ENCODE peak calls at places on chromosomes 4 and X, in seven cellular contexts. J, M, B, U, V, K and G are unnamed samples.

GRCh38 chr4:55175779-55176231 is 50.4 kb upstream of the KDR start:
- DNase-seq in J (peak), M (no peak), B (peak), U (peak), V (no peak), K (peak), G (peak)

GRCh38 chrX:332916-333610 is 14.5 kb upstream of the GTPBP6 start:
- DNase-seq in J (no peak), M (no peak), B (no peak), U (no peak), V (no peak), K (no peak), G (no peak)

GRCh38 chr4:19739101-19739651 is 512.5 kb upstream of the SLIT2 start:
- DNase-seq in J (peak), M (no peak), B (peak), U (peak), V (peak), K (peak), G (peak)

GRCh38 chr4:118765399-118765798 is 70.5 kb downstream of the SEC24D start:
- DNase-seq in J (peak), M (no peak), B (peak), U (peak), V (peak), K (peak), G (peak)

GRCh38 chr4:44845309-44845708 is 119.0 kb upstream of the GNPDA2 start:
- DNase-seq in J (no peak), M (no peak), B (no peak), U (no peak), V (no peak), K (no peak), G (no peak)

GRCh38 chr4:13413719-13414437 is 70.3 kb downstream of the RAB28 start:
- DNase-seq in J (no peak), M (no peak), B (peak), U (no peak), V (no peak), K (no peak), G (peak)

GRCh38 chr4:112516401-112517066 is 554 bp upstream of the NEUROG2 start:
- DNase-seq in J (no peak), M (no peak), B (no peak), U (no peak), V (no peak), K (no peak), G (no peak)

GRCh38 chr4:83320548-83320947 is 14.1 kb downstream of the HPSE start:
- DNase-seq in J (no peak), M (peak), B (peak), U (peak), V (no peak), K (no peak), G (peak)

GRCh38 chr4:86092684-86093083 is 267.2 kb downstream of the MAPK10 start:
- DNase-seq in J (peak), M (no peak), B (peak), U (peak), V (peak), K (no peak), G (peak)

GRCh38 chr4:175758595-175758994 is 53.5 kb downstream of the GPM6A start:
- DNase-seq in J (no peak), M (no peak), B (no peak), U (peak), V (no peak), K (no peak), G (no peak)

GRCh38 chrX:45849261-45849660 is 648.6 kb upstream of the DIPK2B start:
- DNase-seq in J (peak), M (no peak), B (peak), U (peak), V (peak), K (peak), G (peak)

GRCh38 chr4:158094413-158095110 is 78.3 kb downstream of the GASK1B start:
- DNase-seq in J (peak), M (no peak), B (peak), U (peak), V (no peak), K (peak), G (peak)

GRCh38 chr4:1216869-1217294 is 32.0 kb downstream of the CTBP1 start:
- DNase-seq in J (no peak), M (no peak), B (no peak), U (no peak), V (no peak), K (no peak), G (no peak)

GRCh38 chr4:125115941-125116340 is 198.8 kb upstream of the FAT4 start:
- DNase-seq in J (peak), M (no peak), B (no peak), U (peak), V (no peak), K (no peak), G (peak)

GRCh38 chrX:136417806-136418205 is 69.9 kb upstream of the BRS3 start:
- DNase-seq in J (no peak), M (no peak), B (no peak), U (no peak), V (no peak), K (no peak), G (no peak)

GRCh38 chrX:153934473-153935325 is at the start of gene NAA10:
- DNase-seq in J (peak), M (peak), B (peak), U (peak), V (no peak), K (no peak), G (peak)

GRCh38 chr4:81314196-81314896 is 99.3 kb upstream of the PRKG2 start:
- DNase-seq in J (peak), M (no peak), B (peak), U (peak), V (peak), K (no peak), G (peak)

GRCh38 chr4:86359944-86360478 is at the start of gene MAPK10:
- DNase-seq in J (peak), M (peak), B (peak), U (peak), V (no peak), K (no peak), G (peak)

GRCh38 chr4:95428216-95429085 is 120.3 kb downstream of the UNC5C start:
- DNase-seq in J (peak), M (no peak), B (no peak), U (no peak), V (no peak), K (no peak), G (no peak)

GRCh38 chr4:2416564-2417195 is 1.8 kb downstream of the ZFYVE28 start:
- DNase-seq in J (no peak), M (no peak), B (no peak), U (no peak), V (no peak), K (no peak), G (peak)

GRCh38 chr4:81747242-81747930 is 275.7 kb upstream of the RASGEF1B start:
- DNase-seq in J (no peak), M (no peak), B (peak), U (no peak), V (no peak), K (no peak), G (no peak)

GRCh38 chr4:2330119-2331042 is 68.5 kb upstream of the MXD4 start:
- DNase-seq in J (peak), M (peak), B (peak), U (peak), V (peak), K (peak), G (peak)

GRCh38 chr4:145782756-145783155 is 102.8 kb downstream of the C4orf51 start:
- DNase-seq in J (no peak), M (no peak), B (no peak), U (no peak), V (no peak), K (no peak), G (peak)

GRCh38 chr4:65046496-65047101 is 623.7 kb downstream of the EPHA5 start:
- DNase-seq in J (no peak), M (no peak), B (no peak), U (no peak), V (no peak), K (no peak), G (peak)

GRCh38 chrX:140355922-140356321 is 148.9 kb downstream of the SOX3 start:
- DNase-seq in J (no peak), M (no peak), B (no peak), U (no peak), V (no peak), K (no peak), G (no peak)

GRCh38 chrX:154011376-154012335 is 8.0 kb downstream of the IRAK1 start:
- DNase-seq in J (no peak), M (no peak), B (no peak), U (no peak), V (no peak), K (no peak), G (no peak)

GRCh38 chrX:109936114-109936513 is 66.8 kb upstream of the TMEM164 start:
- DNase-seq in J (peak), M (no peak), B (peak), U (peak), V (peak), K (no peak), G (peak)

GRCh38 chrX:57929373-57929772 is 19.1 kb upstream of the ZXDA start:
- DNase-seq in J (peak), M (no peak), B (peak), U (peak), V (no peak), K (peak), G (peak)

GRCh38 chr4:125316391-125316780 is 1.6 kb downstream of the FAT4 start:
- DNase-seq in J (no peak), M (peak), B (peak), U (peak), V (no peak), K (no peak), G (no peak)

GRCh38 chr4:176818531-176818930 is 25.8 kb upstream of the VEGFC start:
- DNase-seq in J (peak), M (no peak), B (no peak), U (no peak), V (no peak), K (no peak), G (peak)

GRCh38 chr4:7526491-7526890 is 91.8 kb upstream of the PSAPL1 start:
- DNase-seq in J (no peak), M (no peak), B (no peak), U (no peak), V (no peak), K (no peak), G (no peak)

GRCh38 chr4:10129196-10130185 is 12.9 kb upstream of the WDR1 start:
- DNase-seq in J (no peak), M (no peak), B (no peak), U (no peak), V (no peak), K (no peak), G (no peak)

DNA sequence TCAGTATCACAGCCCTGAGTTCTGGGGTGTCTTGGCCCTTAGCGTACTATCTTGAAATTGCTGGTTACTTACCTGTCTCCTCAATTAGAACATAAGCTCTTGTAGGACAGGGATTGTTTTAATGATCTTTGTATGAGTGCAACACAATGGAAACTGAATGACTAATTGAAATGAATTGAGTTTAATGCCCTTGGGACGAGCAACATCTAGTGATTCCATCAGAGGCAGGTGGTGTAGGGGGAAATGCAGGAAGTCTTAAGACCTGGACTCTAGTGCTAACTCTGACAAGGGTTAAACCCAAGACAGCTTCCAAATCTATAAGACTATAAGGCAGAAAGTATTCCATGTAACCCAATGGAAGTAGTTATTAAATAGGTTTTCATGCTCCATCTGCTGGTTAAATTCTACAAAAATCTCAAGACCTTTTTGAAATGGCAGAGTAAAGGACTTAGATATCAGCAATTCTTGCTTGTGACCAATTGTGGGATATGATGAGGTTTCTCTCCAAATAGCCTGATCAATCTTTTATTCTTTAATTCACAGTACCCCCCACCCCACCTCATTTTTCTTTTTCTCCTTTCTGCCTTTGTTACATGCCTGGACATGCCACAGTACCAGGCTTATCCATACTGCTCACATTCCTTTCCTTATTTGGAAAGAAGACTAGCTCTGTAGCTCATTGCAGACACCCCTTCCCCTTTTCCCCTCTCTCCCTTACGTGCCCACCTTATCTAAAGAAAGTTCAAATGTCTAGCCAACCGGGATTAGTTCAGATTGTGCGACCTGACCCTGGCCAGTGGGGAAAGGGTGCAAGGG is 340.8 kb downstream of the PAPSS1 start:
- DNase-seq in J (peak), M (no peak), B (peak), U (peak), V (peak), K (no peak), G (peak)
- TF ChIP-seq CTCF in J (no peak), M (no peak), B (no peak), U (peak), V (peak), K (no peak), G (peak)

DNA sequence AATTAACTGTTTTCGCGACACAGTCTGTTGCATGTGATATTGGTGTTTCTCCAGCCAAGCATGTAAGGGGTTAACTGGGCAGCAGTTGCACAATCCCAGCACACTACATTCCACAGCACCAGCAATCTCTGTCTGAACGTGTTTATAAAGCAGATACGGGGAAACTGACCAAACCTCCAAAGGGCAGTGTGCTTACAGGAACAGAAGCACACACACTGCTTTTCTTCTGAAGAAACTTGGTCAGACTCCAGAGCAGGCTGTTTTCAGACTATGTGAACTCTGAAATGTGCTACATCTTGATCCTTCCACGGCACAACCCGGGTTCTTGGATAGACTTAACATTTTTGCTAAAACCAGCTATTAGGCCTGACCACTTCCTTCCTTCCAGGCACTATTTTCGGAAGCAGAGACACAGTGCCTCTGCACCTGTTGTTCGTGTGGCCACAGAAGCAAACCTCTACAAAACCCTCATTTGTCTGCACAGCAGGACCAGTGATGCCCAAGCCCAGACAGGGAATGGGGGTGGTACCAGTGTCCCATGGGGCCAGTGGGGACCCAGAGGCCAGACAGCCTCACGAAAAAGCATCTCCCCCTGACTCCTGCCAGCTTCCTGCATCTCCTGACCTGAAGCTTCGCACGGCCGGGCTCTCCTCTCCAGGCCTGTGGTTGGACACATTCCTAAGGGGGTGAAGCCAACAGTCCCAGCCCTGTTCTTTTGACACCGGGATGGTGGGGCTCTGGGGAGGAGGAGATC is 90.1 kb downstream of the IRF2 start:
- DNase-seq in J (peak), M (no peak), B (peak), U (peak), V (peak), K (no peak), G (peak)
- H3K4me3 ChIP-seq in J (peak), M (peak), B (no peak), U (peak), V (peak), K (peak), G (peak)

DNA sequence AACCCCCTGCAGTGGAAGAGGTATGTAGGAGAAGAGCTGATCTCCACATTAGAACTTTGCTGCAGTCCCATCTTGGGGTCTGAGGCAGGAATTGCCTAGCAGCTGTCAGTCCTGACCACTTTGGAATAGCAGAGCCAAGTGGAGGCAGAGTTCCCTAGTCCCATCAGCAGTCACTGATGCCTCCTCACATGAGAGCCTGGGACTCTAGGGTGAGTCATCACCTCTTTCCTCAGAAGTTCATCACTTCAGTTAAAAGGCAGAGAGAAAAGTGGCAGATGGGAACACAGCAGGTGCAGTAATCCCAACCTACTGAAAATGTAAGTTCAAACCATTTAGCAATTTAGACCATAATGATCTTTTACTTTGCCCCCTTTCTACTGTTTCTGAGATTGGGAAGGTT is 73.9 kb upstream of the MED14 start:
- DNase-seq in J (peak), M (no peak), B (no peak), U (peak), V (no peak), K (no peak), G (no peak)
- TF ChIP-seq CTCF in J (no peak), M (no peak), B (no peak), U (no peak), V (no peak), K (no peak), G (no peak)

GRCh38 chr4:76585897-76586360 is 150.9 kb downstream of the SHROOM3 start:
- DNase-seq in J (no peak), M (peak), B (peak), U (peak), V (no peak), K (peak), G (no peak)
- H3K4me3 ChIP-seq in J (peak), M (peak), B (peak), U (peak), V (no peak), K (peak), G (peak)